ENCODE peak calls at places on chromosomes 11 and 22, in seven cellular contexts. X is activated gamma-delta T cell treated with anti-CD3 and anti-CD28 coated beads, Interleukin-2, amount 50 U/mL, for 16 hours; N is fibroblast of villous mesenchyme; C is G401; S is fibroblast of the conjunctiva; P is AG09309; L is SK-N-DZ. J is an unnamed sample.

GRCh38 chr11:64592234-64592615 is 1.2 kb downstream of the SLC22A12 start:
- DNase-seq in X (no peak), L (no peak), S (no peak), N (no peak), P (no peak), C (no peak), J (no peak)

GRCh38 chr11:1055990-1056771 is 18.5 kb upstream of the MUC2 start:
- DNase-seq in P (no peak), L (no peak), S (no peak), C (no peak), N (no peak), X (no peak), J (peak)

GRCh38 chr11:88695701-88696414 is 358.3 kb upstream of the CTSC start:
- DNase-seq in X (no peak), C (peak), S (no peak), N (no peak), L (no peak), P (peak), J (no peak)

GRCh38 chr11:90323289-90323688 is 100.4 kb upstream of the CHORDC1 start:
- DNase-seq in X (no peak), L (no peak), S (no peak), P (no peak), C (no peak), N (no peak), J (no peak)

GRCh38 chr11:17979770-17980371 is 33.0 kb downstream of the SERGEF start:
- DNase-seq in X (peak), S (no peak), C (peak), P (no peak), N (peak), L (peak), J (no peak)

GRCh38 chr11:75107187-75107586 is 10.5 kb upstream of the OR2AT4 start:
- DNase-seq in S (no peak), C (no peak), P (no peak), X (no peak), N (no peak), L (no peak), J (no peak)

GRCh38 chr11:89321401-89321800 is 143.7 kb downstream of the TYR start:
- DNase-seq in N (no peak), L (no peak), X (no peak), S (no peak), C (no peak), P (no peak), J (no peak)

GRCh38 chr22:37547249-37547741 is 13.0 kb upstream of the CDC42EP1 start:
- DNase-seq in S (no peak), L (no peak), X (no peak), C (no peak), P (no peak), N (peak), J (no peak)

GRCh38 chr22:19497245-19497644 is 17.5 kb downstream of the CDC45 start:
- DNase-seq in X (no peak), C (no peak), S (no peak), L (no peak), P (peak), N (peak), J (no peak)

GRCh38 chr22:43006753-43007152 is 8.2 kb downstream of the PACSIN2 start:
- DNase-seq in S (no peak), L (no peak), C (no peak), N (no peak), P (no peak), X (no peak), J (no peak)

GRCh38 chr11:66188580-66188979 is 79.9 kb upstream of the RAB1B start:
- DNase-seq in X (no peak), P (peak), S (peak), N (peak), C (no peak), L (no peak), J (no peak)

GRCh38 chr11:129853508-129854228 is 38.0 kb downstream of the TMEM45B start:
- DNase-seq in C (no peak), L (no peak), N (peak), S (no peak), P (no peak), X (peak), J (peak)

GRCh38 chr11:107830915-107831540 is 27.6 kb downstream of the SLC35F2 start:
- DNase-seq in P (no peak), S (no peak), X (no peak), N (no peak), C (no peak), L (no peak), J (no peak)

GRCh38 chr11:96122601-96123044 is 198.7 kb upstream of the MTMR2 start:
- DNase-seq in C (no peak), N (peak), X (no peak), S (no peak), L (no peak), P (no peak), J (no peak)

GRCh38 chr11:83361831-83362230 is 75.7 kb upstream of the CCDC90B start:
- DNase-seq in N (no peak), X (no peak), L (no peak), C (no peak), S (no peak), P (no peak), J (no peak)

GRCh38 chr11:9616858-9617257 is 43.4 kb downstream of the WEE1 start:
- DNase-seq in L (no peak), X (no peak), N (no peak), S (no peak), P (no peak), C (no peak), J (no peak)

GRCh38 chr22:30873086-30873650 is 95.4 kb downstream of the MORC2 start:
- DNase-seq in P (no peak), N (no peak), L (no peak), C (no peak), S (no peak), X (no peak), J (no peak)

GRCh38 chr11:74330065-74330858 is 18.8 kb upstream of the P4HA3 start:
- DNase-seq in X (no peak), N (peak), S (no peak), C (no peak), L (no peak), P (no peak), J (no peak)